ENCODE peak calls at places on chromosomes 6 and 20, in nine cellular contexts. One of them, this sample, is unnamed. For H3K4me1, the result is how much of the 10 kb centered on the place peaks cover.

GRCh38 chr20:5947276-5947675 is 3.1 kb downstream of the TRMT6 start:
- DNase-seq in Karpas-422: no peak
- DNase-seq in CD8-positive, alpha-beta memory T cell: no peak
- DNase-seq in fibroblast of lung: no peak
- DNase-seq in lower lobe of right lung: peak
- DNase-seq in breast epithelium: no peak
- DNase-seq in ovary: no peak
- DNase-seq in ascending aorta: no peak
- DNase-seq in cardiac muscle cell: no peak
- DNase-seq in this sample: no peak

GRCh38 chr20:63587781-63588591 is 13.9 kb upstream of the HELZ2 start:
- DNase-seq in Karpas-422: no peak
- DNase-seq in CD8-positive, alpha-beta memory T cell: no peak
- DNase-seq in fibroblast of lung: no peak
- DNase-seq in lower lobe of right lung: no peak
- DNase-seq in breast epithelium: no peak
- DNase-seq in ovary: no peak
- DNase-seq in ascending aorta: no peak
- DNase-seq in cardiac muscle cell: no peak
- DNase-seq in this sample: no peak

GRCh38 chr6:153842491-153842890 is 196.5 kb upstream of the OPRM1 start:
- DNase-seq in Karpas-422: no peak
- DNase-seq in CD8-positive, alpha-beta memory T cell: no peak
- DNase-seq in fibroblast of lung: no peak
- DNase-seq in lower lobe of right lung: no peak
- DNase-seq in breast epithelium: no peak
- DNase-seq in ovary: no peak
- DNase-seq in ascending aorta: no peak
- DNase-seq in cardiac muscle cell: no peak
- DNase-seq in this sample: no peak

GRCh38 chr6:130720076-130720475 is 107.1 kb upstream of the SMLR1 start:
- DNase-seq in Karpas-422: no peak
- DNase-seq in CD8-positive, alpha-beta memory T cell: no peak
- DNase-seq in fibroblast of lung: no peak
- DNase-seq in lower lobe of right lung: no peak
- DNase-seq in breast epithelium: no peak
- DNase-seq in ovary: no peak
- DNase-seq in ascending aorta: no peak
- DNase-seq in cardiac muscle cell: no peak
- DNase-seq in this sample: no peak

GRCh38 chr6:16130932-16131387 is 2.1 kb downstream of the MYLIP start:
- DNase-seq in Karpas-422: peak
- DNase-seq in CD8-positive, alpha-beta memory T cell: peak
- DNase-seq in fibroblast of lung: peak
- DNase-seq in lower lobe of right lung: no peak
- DNase-seq in breast epithelium: no peak
- DNase-seq in ovary: no peak
- DNase-seq in ascending aorta: no peak
- DNase-seq in cardiac muscle cell: peak
- DNase-seq in this sample: peak

GRCh38 chr6:72132425-72132824 is 246.1 kb downstream of the RIMS1 start:
- DNase-seq in Karpas-422: no peak
- DNase-seq in CD8-positive, alpha-beta memory T cell: no peak
- DNase-seq in fibroblast of lung: no peak
- DNase-seq in lower lobe of right lung: no peak
- DNase-seq in breast epithelium: no peak
- DNase-seq in ovary: no peak
- DNase-seq in ascending aorta: no peak
- DNase-seq in cardiac muscle cell: no peak
- DNase-seq in this sample: no peak

GRCh38 chr20:8808180-8808535 is 260.7 kb upstream of the PLCB4 start:
- DNase-seq in Karpas-422: no peak
- DNase-seq in CD8-positive, alpha-beta memory T cell: no peak
- DNase-seq in fibroblast of lung: no peak
- DNase-seq in lower lobe of right lung: no peak
- DNase-seq in breast epithelium: no peak
- DNase-seq in ovary: no peak
- DNase-seq in ascending aorta: no peak
- DNase-seq in cardiac muscle cell: no peak
- DNase-seq in this sample: peak

GRCh38 chr20:21315138-21315537 is 12.0 kb downstream of the XRN2 start:
- DNase-seq in Karpas-422: no peak
- DNase-seq in CD8-positive, alpha-beta memory T cell: no peak
- DNase-seq in fibroblast of lung: peak
- DNase-seq in lower lobe of right lung: no peak
- DNase-seq in breast epithelium: no peak
- DNase-seq in ovary: no peak
- DNase-seq in ascending aorta: no peak
- DNase-seq in cardiac muscle cell: peak
- DNase-seq in this sample: peak

GRCh38 chr6:108744996-108745395 is 103.2 kb upstream of the ARMC2 start:
- DNase-seq in Karpas-422: no peak
- DNase-seq in CD8-positive, alpha-beta memory T cell: no peak
- DNase-seq in fibroblast of lung: no peak
- DNase-seq in lower lobe of right lung: no peak
- DNase-seq in breast epithelium: no peak
- DNase-seq in ovary: no peak
- DNase-seq in ascending aorta: no peak
- DNase-seq in cardiac muscle cell: no peak
- DNase-seq in this sample: peak

GRCh38 chr6:13013681-13014550 is 297.3 kb downstream of the PHACTR1 start:
- DNase-seq in Karpas-422: no peak
- DNase-seq in CD8-positive, alpha-beta memory T cell: no peak
- DNase-seq in fibroblast of lung: peak
- DNase-seq in lower lobe of right lung: no peak
- DNase-seq in breast epithelium: no peak
- DNase-seq in ovary: peak
- DNase-seq in ascending aorta: no peak
- DNase-seq in cardiac muscle cell: peak
- DNase-seq in this sample: no peak

GRCh38 chr6:18413320-18413830 is 26.2 kb downstream of the RNF144B start:
- DNase-seq in Karpas-422: no peak
- DNase-seq in CD8-positive, alpha-beta memory T cell: no peak
- DNase-seq in fibroblast of lung: no peak
- DNase-seq in lower lobe of right lung: no peak
- DNase-seq in breast epithelium: no peak
- DNase-seq in ovary: no peak
- DNase-seq in ascending aorta: no peak
- DNase-seq in cardiac muscle cell: no peak
- DNase-seq in this sample: no peak

GRCh38 chr6:18179770-18180393 is 24.7 kb downstream of the KDM1B start:
- DNase-seq in Karpas-422: no peak
- DNase-seq in CD8-positive, alpha-beta memory T cell: no peak
- DNase-seq in fibroblast of lung: no peak
- DNase-seq in lower lobe of right lung: peak
- DNase-seq in breast epithelium: no peak
- DNase-seq in ovary: no peak
- DNase-seq in ascending aorta: no peak
- DNase-seq in cardiac muscle cell: no peak
- DNase-seq in this sample: no peak

GRCh38 chr6:12851123-12851695 is 134.6 kb downstream of the PHACTR1 start:
- DNase-seq in Karpas-422: no peak
- DNase-seq in CD8-positive, alpha-beta memory T cell: no peak
- DNase-seq in fibroblast of lung: no peak
- DNase-seq in lower lobe of right lung: no peak
- DNase-seq in breast epithelium: no peak
- DNase-seq in ovary: no peak
- DNase-seq in ascending aorta: no peak
- DNase-seq in cardiac muscle cell: peak
- DNase-seq in this sample: no peak

GRCh38 chr6:150514806-150515362 is 84.8 kb upstream of the PLEKHG1 start:
- DNase-seq in Karpas-422: peak
- DNase-seq in CD8-positive, alpha-beta memory T cell: no peak
- DNase-seq in fibroblast of lung: no peak
- DNase-seq in lower lobe of right lung: no peak
- DNase-seq in breast epithelium: no peak
- DNase-seq in ovary: no peak
- DNase-seq in ascending aorta: no peak
- DNase-seq in cardiac muscle cell: no peak
- DNase-seq in this sample: no peak

GRCh38 chr20:58099956-58100730 is 128.3 kb downstream of the ANKRD60 start:
- DNase-seq in Karpas-422: no peak
- DNase-seq in CD8-positive, alpha-beta memory T cell: no peak
- DNase-seq in fibroblast of lung: no peak
- DNase-seq in lower lobe of right lung: no peak
- DNase-seq in breast epithelium: no peak
- DNase-seq in ovary: no peak
- DNase-seq in ascending aorta: no peak
- DNase-seq in cardiac muscle cell: no peak
- DNase-seq in this sample: no peak

GRCh38 chr6:81886157-81886556 is 133.7 kb upstream of the TENT5A start:
- DNase-seq in Karpas-422: no peak
- DNase-seq in CD8-positive, alpha-beta memory T cell: no peak
- DNase-seq in fibroblast of lung: no peak
- DNase-seq in lower lobe of right lung: no peak
- DNase-seq in breast epithelium: no peak
- DNase-seq in ovary: no peak
- DNase-seq in ascending aorta: no peak
- DNase-seq in cardiac muscle cell: no peak
- DNase-seq in this sample: no peak

DNA sequence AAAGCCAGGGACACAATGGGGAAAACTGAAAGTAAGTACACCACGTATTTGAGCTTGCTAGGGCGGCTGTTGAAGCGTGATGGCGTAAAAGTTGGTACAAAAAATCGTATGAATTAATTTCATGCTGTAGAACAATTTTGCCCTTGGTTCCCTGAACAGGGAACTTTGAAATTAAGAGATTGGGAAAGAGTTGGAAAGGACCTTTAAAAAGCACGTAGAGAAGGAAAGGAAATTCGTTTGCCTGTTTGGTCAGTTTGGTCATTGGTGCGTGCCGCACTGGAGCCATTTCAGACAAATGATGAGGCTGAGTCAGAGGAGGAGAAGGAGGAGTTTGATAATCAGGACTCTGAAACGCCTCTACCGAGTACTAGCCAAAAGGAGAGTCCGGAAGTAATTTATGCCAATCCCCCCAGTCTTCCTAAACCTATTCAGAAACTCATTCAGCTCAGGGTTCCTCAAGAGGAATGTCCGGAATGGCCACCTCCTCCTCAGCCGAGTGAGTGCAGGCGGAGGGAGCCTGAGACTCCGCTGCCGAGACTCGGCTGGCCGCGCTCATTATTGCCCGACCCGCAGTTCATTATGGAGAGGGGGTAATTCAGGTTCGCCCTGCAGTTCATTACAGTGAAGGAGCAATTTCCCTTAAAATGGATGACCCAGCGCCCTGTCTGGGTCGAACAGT is 59.2 kb upstream of the PRSS16 start:
- DNase-seq in Karpas-422: peak
- DNase-seq in CD8-positive, alpha-beta memory T cell: no peak
- DNase-seq in fibroblast of lung: peak
- DNase-seq in lower lobe of right lung: peak
- DNase-seq in breast epithelium: no peak
- DNase-seq in ovary: peak
- DNase-seq in ascending aorta: peak
- DNase-seq in cardiac muscle cell: peak
- DNase-seq in this sample: peak
- H3K27ac ChIP-seq in Karpas-422: no peak
- H3K27ac ChIP-seq in CD8-positive, alpha-beta memory T cell: peak
- H3K27ac ChIP-seq in fibroblast of lung: peak
- H3K27ac ChIP-seq in lower lobe of right lung: peak
- H3K27ac ChIP-seq in breast epithelium: peak
- H3K27ac ChIP-seq in ovary: peak
- H3K27ac ChIP-seq in ascending aorta: peak
- H3K27ac ChIP-seq in cardiac muscle cell: peak
- H3K27ac ChIP-seq in this sample: peak

GRCh38 chr6:105739764-105740163 is 336.9 kb upstream of the PREP start:
- DNase-seq in Karpas-422: no peak
- DNase-seq in CD8-positive, alpha-beta memory T cell: no peak
- DNase-seq in fibroblast of lung: no peak
- DNase-seq in lower lobe of right lung: no peak
- DNase-seq in breast epithelium: no peak
- DNase-seq in ovary: no peak
- DNase-seq in ascending aorta: no peak
- DNase-seq in cardiac muscle cell: no peak
- DNase-seq in this sample: no peak
- H3K4me1 ChIP-seq in Karpas-422: under half
- H3K4me1 ChIP-seq in CD8-positive, alpha-beta memory T cell: under half
- H3K4me1 ChIP-seq in fibroblast of lung: under half
- H3K4me1 ChIP-seq in lower lobe of right lung: under half
- H3K4me1 ChIP-seq in breast epithelium: under half
- H3K4me1 ChIP-seq in ovary: under half
- H3K4me1 ChIP-seq in ascending aorta: under half
- H3K4me1 ChIP-seq in cardiac muscle cell: under half
- H3K4me1 ChIP-seq in this sample: under half

GRCh38 chr6:80331522-80331921 is 225.1 kb downstream of the BCKDHB start:
- DNase-seq in Karpas-422: no peak
- DNase-seq in CD8-positive, alpha-beta memory T cell: no peak
- DNase-seq in fibroblast of lung: no peak
- DNase-seq in lower lobe of right lung: no peak
- DNase-seq in breast epithelium: no peak
- DNase-seq in ovary: no peak
- DNase-seq in ascending aorta: no peak
- DNase-seq in cardiac muscle cell: no peak
- DNase-seq in this sample: no peak
- H3K27ac ChIP-seq in Karpas-422: no peak
- H3K27ac ChIP-seq in CD8-positive, alpha-beta memory T cell: no peak
- H3K27ac ChIP-seq in fibroblast of lung: no peak
- H3K27ac ChIP-seq in lower lobe of right lung: no peak
- H3K27ac ChIP-seq in breast epithelium: no peak
- H3K27ac ChIP-seq in ovary: no peak
- H3K27ac ChIP-seq in ascending aorta: no peak
- H3K27ac ChIP-seq in cardiac muscle cell: no peak
- H3K27ac ChIP-seq in this sample: no peak

DNA sequence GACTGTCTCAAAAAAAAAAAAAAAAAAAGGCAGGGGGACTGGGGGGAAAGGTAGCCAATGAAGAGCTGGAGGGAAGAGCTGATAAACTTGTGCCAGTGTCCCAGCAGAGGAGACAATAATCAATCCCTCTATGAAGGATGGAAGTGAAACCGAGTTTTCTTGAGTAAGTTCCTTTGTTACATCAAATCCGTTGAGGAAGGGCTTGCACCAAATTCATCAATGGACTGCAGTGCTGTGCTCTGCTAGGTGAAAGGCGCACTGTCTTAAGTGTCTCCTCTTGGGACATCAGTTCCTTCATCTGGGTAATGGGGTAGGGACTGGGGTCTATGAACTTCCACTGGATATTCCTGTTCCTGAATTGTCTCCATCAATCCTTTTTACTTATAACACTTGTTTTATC is 3.1 kb upstream of the CRIP3 start:
- DNase-seq in Karpas-422: peak
- DNase-seq in CD8-positive, alpha-beta memory T cell: no peak
- DNase-seq in fibroblast of lung: no peak
- DNase-seq in lower lobe of right lung: no peak
- DNase-seq in breast epithelium: no peak
- DNase-seq in ovary: no peak
- DNase-seq in ascending aorta: no peak
- DNase-seq in cardiac muscle cell: no peak
- DNase-seq in this sample: no peak
- H3K4me1 ChIP-seq in Karpas-422: half or more
- H3K4me1 ChIP-seq in CD8-positive, alpha-beta memory T cell: under half
- H3K4me1 ChIP-seq in fibroblast of lung: under half
- H3K4me1 ChIP-seq in lower lobe of right lung: under half
- H3K4me1 ChIP-seq in breast epithelium: under half
- H3K4me1 ChIP-seq in ovary: under half
- H3K4me1 ChIP-seq in ascending aorta: under half
- H3K4me1 ChIP-seq in cardiac muscle cell: under half
- H3K4me1 ChIP-seq in this sample: under half

DNA sequence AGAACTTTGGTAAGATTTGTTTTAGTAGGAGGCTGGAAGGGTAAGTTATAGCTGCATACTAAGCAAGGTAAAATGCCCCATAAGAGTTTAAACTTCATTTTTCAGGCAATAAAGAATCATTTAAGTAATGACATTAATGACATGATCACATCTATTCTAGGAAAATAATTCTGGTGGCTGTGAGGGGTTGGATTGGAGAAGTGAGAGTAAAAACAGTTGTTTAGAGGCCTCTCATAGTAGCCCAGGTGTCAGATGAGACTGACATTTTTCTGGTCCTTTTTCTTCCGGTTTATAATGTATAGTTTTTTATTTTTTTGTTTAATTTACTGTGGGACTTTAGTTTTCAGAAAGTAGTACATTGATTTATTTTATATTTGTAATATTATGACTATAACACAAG is 40.8 kb downstream of the ITCH start:
- DNase-seq in Karpas-422: peak
- DNase-seq in CD8-positive, alpha-beta memory T cell: no peak
- DNase-seq in fibroblast of lung: no peak
- DNase-seq in lower lobe of right lung: no peak
- DNase-seq in breast epithelium: no peak
- DNase-seq in ovary: no peak
- DNase-seq in ascending aorta: no peak
- DNase-seq in cardiac muscle cell: no peak
- DNase-seq in this sample: no peak
- H3K27ac ChIP-seq in Karpas-422: peak
- H3K27ac ChIP-seq in CD8-positive, alpha-beta memory T cell: no peak
- H3K27ac ChIP-seq in fibroblast of lung: no peak
- H3K27ac ChIP-seq in lower lobe of right lung: no peak
- H3K27ac ChIP-seq in breast epithelium: no peak
- H3K27ac ChIP-seq in ovary: no peak
- H3K27ac ChIP-seq in ascending aorta: no peak
- H3K27ac ChIP-seq in cardiac muscle cell: peak
- H3K27ac ChIP-seq in this sample: peak